ENCODE peak calls at places on chromosome 5, in six cellular contexts. H, C, Z, D, W and O are unnamed samples.
A peak's percentile ranks its signal among the peaks of the same experiment; 100 is the strongest.

GRCh38 chr5:149217802-149218153 is 53.9 kb upstream of the AFAP1L1 start:
- DNase-seq in D (peak; percentile 16), W (no peak), Z (no peak), C (no peak), H (no peak), O (no peak)

GRCh38 chr5:149128023-149128875 is 13.0 kb upstream of the ABLIM3 start:
- DNase-seq in H (peak; percentile 58), C (peak; percentile 67), Z (peak; percentile 87), W (peak; percentile 8), D (peak; percentile 60), O (peak; percentile 77)

GRCh38 chr5:96984506-96985192 is 48.8 kb downstream of the LNPEP start:
- DNase-seq in W (no peak), H (no peak), D (no peak), C (no peak), Z (peak; percentile 15), O (no peak)

GRCh38 chr5:59093329-59093728 is 510.5 kb downstream of the RAB3C start:
- DNase-seq in D (no peak), H (no peak), Z (no peak), C (no peak), W (no peak), O (no peak)

GRCh38 chr5:78845487-78845886 is 139.6 kb downstream of the ARSB start:
- DNase-seq in Z (no peak), C (no peak), H (no peak), W (no peak), D (no peak), O (no peak)

GRCh38 chr5:126851441-126852103 is 74.6 kb downstream of the LMNB1 start:
- DNase-seq in D (no peak), H (no peak), Z (no peak), W (no peak), C (no peak), O (no peak)

GRCh38 chr5:135242496-135243193 is 156.4 kb downstream of the MACROH2A1 start:
- DNase-seq in C (no peak), Z (no peak), D (peak; percentile 77), H (no peak), W (no peak), O (no peak)

GRCh38 chr5:111748304-111748763 is 8.7 kb downstream of the NREP start:
- DNase-seq in D (peak; percentile 95), C (no peak), Z (peak; percentile 95), W (no peak), H (no peak), O (no peak)

GRCh38 chr5:53090229-53090628 is 19.3 kb downstream of the MOCS2 start:
- DNase-seq in C (no peak), D (no peak), Z (no peak), H (no peak), W (no peak), O (no peak)

GRCh38 chr5:163846512-163846911 is 341.1 kb downstream of the MAT2B start:
- DNase-seq in W (no peak), D (no peak), C (no peak), Z (peak; percentile 46), H (no peak), O (no peak)

GRCh38 chr5:179343021-179343781 is 2.1 kb downstream of the ADAMTS2 start:
- DNase-seq in W (no peak), Z (no peak), D (peak; percentile 43), H (peak; percentile 52), C (no peak), O (peak; percentile 47)

GRCh38 chr5:4553968-4554367 is 586.2 kb upstream of the ADAMTS16 start:
- DNase-seq in H (no peak), Z (no peak), D (no peak), C (no peak), W (no peak), O (peak; percentile 21)

GRCh38 chr5:148949871-148950863 is 112.7 kb downstream of the SH3TC2 start:
- DNase-seq in H (no peak), W (no peak), Z (peak; percentile 86), D (peak; percentile 57), C (no peak), O (no peak)

GRCh38 chr5:169429044-169429443 is 128.1 kb upstream of the SLIT3 start:
- DNase-seq in D (peak; percentile 82), W (no peak), Z (no peak), H (no peak), C (no peak), O (no peak)

GRCh38 chr5:170755679-170756456 is 27.7 kb upstream of the GABRP start:
- DNase-seq in H (no peak), D (no peak), Z (peak; percentile 23), C (peak; percentile 31), W (no peak), O (no peak)

GRCh38 chr5:124395287-124395686 is 351.2 kb downstream of the ZNF608 start:
- DNase-seq in H (peak; percentile 85), W (no peak), Z (no peak), C (peak; percentile 45), D (no peak), O (peak; percentile 4)

GRCh38 chr5:138950411-138951011 is 75.4 kb upstream of the LRRTM2 start:
- DNase-seq in W (no peak), Z (no peak), D (no peak), H (no peak), C (no peak), O (no peak)

GRCh38 chr5:137747848-137748247 is 6.3 kb downstream of the HNRNPA0 start:
- DNase-seq in H (no peak), W (no peak), Z (no peak), D (no peak), C (no peak), O (no peak)

GRCh38 chr5:54457094-54457531 is 1.6 kb downstream of the HSPB3 start:
- DNase-seq in D (peak; percentile 81), Z (no peak), H (no peak), W (no peak), C (no peak), O (peak; percentile 19)

DNA sequence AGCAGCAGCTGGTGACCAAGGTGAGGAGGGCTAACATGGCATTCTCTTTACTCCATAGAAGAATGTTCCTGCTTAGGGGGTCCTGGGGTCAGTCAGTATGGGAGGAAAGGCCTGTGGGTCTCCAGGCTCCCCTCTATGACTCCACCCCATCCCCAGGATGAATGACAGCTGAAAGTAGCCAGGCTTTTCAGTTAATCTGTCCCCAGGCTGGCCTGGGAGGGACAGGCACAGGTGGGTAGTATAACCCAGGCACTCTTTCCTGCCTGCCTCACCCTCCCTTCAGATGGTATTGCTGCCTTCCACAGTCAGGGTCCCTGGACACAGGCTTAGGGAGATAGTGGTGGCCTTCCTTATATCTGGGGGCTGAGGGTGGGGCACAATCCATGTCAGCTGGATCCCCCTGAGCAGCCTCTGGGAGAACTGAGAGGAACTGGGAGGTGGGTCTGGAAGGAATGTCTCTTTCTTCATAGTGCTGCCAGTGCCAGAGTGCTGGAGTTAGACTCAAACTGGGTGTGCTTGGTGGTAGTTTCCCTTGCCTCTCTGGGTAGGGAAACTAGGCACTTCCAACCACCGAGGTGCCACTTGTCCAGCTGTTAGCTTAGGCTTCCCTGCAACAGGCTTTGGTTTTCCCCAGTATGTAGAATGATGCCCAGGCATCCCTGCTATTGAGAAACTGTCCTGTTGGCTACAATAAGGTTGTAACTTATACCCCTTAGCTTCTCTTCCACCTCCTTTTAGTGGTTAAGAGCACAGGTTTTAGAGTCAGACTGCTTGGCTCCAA is 27.8 kb downstream of the LARP1 start:
- DNase-seq in D (no peak), C (no peak), W (no peak), Z (no peak), H (peak; percentile 33), O (no peak)
- H3K4me1 ChIP-seq in D (peaks cover 28% of the 10 kb centered on the region), C (peaks cover 26% of the 10 kb centered on the region), W (peaks cover 5% of the 10 kb centered on the region), Z (peaks cover 13% of the 10 kb centered on the region), H (peaks cover 41% of the 10 kb centered on the region), O (peaks cover 92% of the 10 kb centered on the region)

DNA sequence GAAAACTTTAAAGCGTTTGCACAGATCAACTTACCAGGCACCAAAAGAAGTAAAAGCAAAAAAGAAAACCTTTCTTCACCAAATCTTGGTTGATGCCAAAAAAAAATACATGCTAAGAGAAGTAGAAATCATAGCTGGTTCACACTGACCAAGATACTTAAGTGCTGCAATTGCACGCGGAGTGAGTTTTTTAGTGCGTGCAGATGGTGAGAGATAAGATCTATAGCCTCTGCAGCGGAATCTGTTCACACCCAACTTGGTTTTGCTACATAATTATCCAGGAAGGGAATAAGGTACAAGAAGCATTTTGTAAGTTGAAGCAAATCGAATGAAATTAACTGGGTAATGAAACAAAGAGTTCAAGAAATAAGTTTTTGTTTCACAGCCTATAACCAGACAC is 36.4 kb upstream of the CCDC152 start:
- DNase-seq in Z (no peak), C (no peak), D (no peak), H (no peak), W (no peak), O (no peak)
- TF ChIP-seq EZH2phosphoT487 in Z (no peak), C (no peak), D (no peak), H (no peak), W (no peak), O (no peak)

GRCh38 chr5:133244242-133244641 is 192.4 kb downstream of the HSPA4 start:
- DNase-seq in H (no peak), Z (peak; percentile 28), D (no peak), C (peak; percentile 44), W (peak; percentile 43), O (no peak)
- H3K4me1 ChIP-seq in H (no peaks in the 10 kb centered on the region), Z (peaks cover 50% of the 10 kb centered on the region), D (peaks cover 5% of the 10 kb centered on the region), C (peaks cover 16% of the 10 kb centered on the region), W (peaks cover 8% of the 10 kb centered on the region), O (no peaks in the 10 kb centered on the region)

GRCh38 chr5:20833081-20833627 is 845.2 kb upstream of the CDH18 start:
- DNase-seq in Z (no peak), W (no peak), D (no peak), C (no peak), H (no peak), O (peak; percentile 32)

DNA sequence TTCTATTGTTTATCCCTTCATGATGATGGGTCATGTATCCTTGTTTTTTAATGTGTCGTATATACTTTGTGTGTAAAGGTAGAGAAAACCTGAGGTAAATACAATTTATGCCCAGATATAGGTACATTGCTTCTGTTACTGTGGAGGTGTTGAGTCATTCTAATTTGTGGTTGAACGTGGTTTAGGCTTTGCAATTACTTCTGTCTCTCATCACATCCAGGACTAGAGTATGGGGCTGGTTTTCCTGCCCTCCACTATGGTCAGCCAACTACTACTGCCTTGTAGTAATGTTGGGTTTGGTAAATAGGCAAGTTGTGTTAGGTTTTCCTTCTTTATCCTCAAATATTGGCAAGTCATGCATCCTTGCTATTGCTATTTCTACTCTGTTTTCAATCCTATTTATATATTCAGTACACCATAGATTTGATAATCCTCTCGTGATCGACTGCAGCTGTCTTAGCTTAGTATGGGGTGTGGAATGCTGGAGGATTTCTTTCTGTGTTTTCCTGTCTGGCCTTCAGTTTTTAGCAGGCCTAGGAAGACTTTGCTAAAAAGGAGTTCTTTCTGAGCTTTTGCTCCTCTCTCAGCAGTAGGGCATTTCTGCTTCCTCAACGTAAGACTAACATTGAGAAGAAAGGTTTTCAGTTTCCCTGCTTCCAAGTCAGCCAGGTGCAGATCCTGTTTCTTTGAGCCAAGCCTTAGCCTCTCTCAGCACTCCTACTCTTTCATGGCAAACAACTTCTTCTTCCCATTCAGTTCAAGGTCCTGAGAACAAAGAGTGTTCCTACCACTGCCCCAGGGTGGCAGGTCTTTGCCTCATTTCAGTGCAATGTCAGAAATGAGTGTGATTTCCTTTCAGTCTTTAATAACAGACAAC is 844.4 kb upstream of the CDH18 start:
- DNase-seq in D (no peak), Z (no peak), H (no peak), C (no peak), W (no peak), O (peak; percentile 8)
- TF ChIP-seq EZH2phosphoT487 in D (no peak), Z (no peak), H (no peak), C (no peak), W (no peak), O (no peak)